ENCODE peak calls at places on chromosomes 3 and 15, in six cellular contexts. I, O, W, M, A and N are unnamed samples.

GRCh38 chr15:58243083-58243482 is 104.9 kb downstream of the AQP9 start:
- DNase-seq in I (no peak), O (no peak), W (no peak), M (no peak), A (no peak), N (no peak)

GRCh38 chr15:38868326-38869114 is 303.9 kb upstream of the RASGRP1 start:
- DNase-seq in I (no peak), O (no peak), W (peak; percentile 94), M (peak; percentile 52), A (peak; percentile 19), N (peak; percentile 71)

GRCh38 chr15:32718082-32718821 is 448 bp downstream of the GREM1 start:
- DNase-seq in I (no peak), O (peak; percentile 76), W (peak; percentile 51), M (no peak), A (no peak), N (no peak)

GRCh38 chr15:53658827-53659226 is 100.6 kb downstream of the WDR72 start:
- DNase-seq in I (no peak), O (peak; percentile 36), W (no peak), M (no peak), A (no peak), N (no peak)

GRCh38 chr3:196619213-196619612 is 20.3 kb upstream of the NRROS start:
- DNase-seq in I (no peak), O (peak; percentile 60), W (no peak), M (no peak), A (no peak), N (no peak)

GRCh38 chr15:78212546-78213424 is 21.6 kb downstream of the ACSBG1 start:
- DNase-seq in I (no peak), O (no peak), W (peak; percentile 89), M (no peak), A (peak; percentile 68), N (peak; percentile 92)

GRCh38 chr3:116001063-116001765 is 377.9 kb downstream of the GAP43 start:
- DNase-seq in I (no peak), O (no peak), W (peak; percentile 58), M (peak; percentile 33), A (no peak), N (no peak)

GRCh38 chr3:139460096-139460495 is 16.2 kb downstream of the RBP2 start:
- DNase-seq in I (no peak), O (no peak), W (no peak), M (no peak), A (no peak), N (no peak)

GRCh38 chr3:48157215-48157840 is 30.9 kb downstream of the CDC25A start:
- DNase-seq in I (no peak), O (no peak), W (peak; percentile 40), M (no peak), A (no peak), N (no peak)

GRCh38 chr3:193782280-193782654 is 189.3 kb downstream of the OPA1 start:
- DNase-seq in I (no peak), O (peak; percentile 53), W (peak; percentile 2), M (no peak), A (no peak), N (no peak)

GRCh38 chr15:73941044-73941443 is 14.8 kb downstream of the LOXL1 start:
- DNase-seq in I (no peak), O (no peak), W (peak; percentile 97), M (no peak), A (no peak), N (peak; percentile 50)

GRCh38 chr15:63372018-63372705 is 9.5 kb downstream of the CA12 start:
- DNase-seq in I (no peak), O (no peak), W (peak; percentile 99), M (no peak), A (no peak), N (peak; percentile 69)

GRCh38 chr3:15108082-15108545 is 9.2 kb upstream of the RBSN start:
- DNase-seq in I (peak; percentile 88), O (peak; percentile 87), W (peak; percentile 74), M (peak; percentile 86), A (peak; percentile 44), N (peak; percentile 75)

GRCh38 chr3:184377882-184378445 is at the start of gene THPO:
- DNase-seq in I (no peak), O (peak; percentile 40), W (no peak), M (no peak), A (no peak), N (peak; percentile 47)

GRCh38 chr3:1092771-1093170 is at the start of gene CNTN6:
- DNase-seq in I (no peak), O (peak; percentile 81), W (no peak), M (no peak), A (no peak), N (no peak)

GRCh38 chr15:74375303-74375693 is 7.9 kb upstream of the CYP11A1 start:
- DNase-seq in I (peak; percentile 79), O (peak; percentile 86), W (peak; percentile 78), M (peak; percentile 85), A (peak; percentile 45), N (peak; percentile 85)

GRCh38 chr3:149771652-149772271 is 19.5 kb upstream of the COMMD2 start:
- DNase-seq in I (peak; percentile 37), O (peak; percentile 81), W (peak; percentile 54), M (no peak), A (no peak), N (no peak)

GRCh38 chr3:58129041-58129440 is 81.7 kb downstream of the DNASE1L3 start:
- DNase-seq in I (no peak), O (no peak), W (no peak), M (no peak), A (no peak), N (no peak)

GRCh38 chr3:48681541-48681880 is 4.2 kb downstream of the NCKIPSD start:
- DNase-seq in I (no peak), O (no peak), W (no peak), M (no peak), A (no peak), N (no peak)